ENCODE peak calls at places on chromosomes 7 and 10, in four cellular contexts. One of them, this sample, is unnamed.

GRCh38 chr10:14271621-14272020 is 59.1 kb downstream of the FRMD4A start:
- DNase-seq in heart left ventricle: no peak
- DNase-seq in epithelial cell of esophagus: no peak
- DNase-seq in prostate gland: no peak
- DNase-seq in this sample: no peak

GRCh38 chr7:2566890-2567662 is 8.3 kb downstream of the IQCE start:
- DNase-seq in heart left ventricle: peak
- DNase-seq in epithelial cell of esophagus: no peak
- DNase-seq in prostate gland: no peak
- DNase-seq in this sample: no peak

GRCh38 chr10:33353853-33354252 is 19.4 kb upstream of the NRP1 start:
- DNase-seq in heart left ventricle: no peak
- DNase-seq in epithelial cell of esophagus: peak
- DNase-seq in prostate gland: no peak
- DNase-seq in this sample: no peak

GRCh38 chr10:33274096-33274785 is 60.2 kb downstream of the NRP1 start:
- DNase-seq in heart left ventricle: no peak
- DNase-seq in epithelial cell of esophagus: no peak
- DNase-seq in prostate gland: no peak
- DNase-seq in this sample: no peak

GRCh38 chr10:35058134-35058533 is 32.0 kb downstream of the CUL2 start:
- DNase-seq in heart left ventricle: no peak
- DNase-seq in epithelial cell of esophagus: peak
- DNase-seq in prostate gland: no peak
- DNase-seq in this sample: peak

GRCh38 chr10:44809652-44810051 is 101.5 kb upstream of the TMEM72 start:
- DNase-seq in heart left ventricle: no peak
- DNase-seq in epithelial cell of esophagus: peak
- DNase-seq in prostate gland: no peak
- DNase-seq in this sample: no peak

GRCh38 chr10:12631216-12631615 is 281.9 kb downstream of the CAMK1D start:
- DNase-seq in heart left ventricle: no peak
- DNase-seq in epithelial cell of esophagus: peak
- DNase-seq in prostate gland: no peak
- DNase-seq in this sample: no peak

GRCh38 chr7:123460616-123461015 is 73.8 kb downstream of the IQUB start:
- DNase-seq in heart left ventricle: no peak
- DNase-seq in epithelial cell of esophagus: peak
- DNase-seq in prostate gland: no peak
- DNase-seq in this sample: peak

GRCh38 chr10:35574924-35575352 is 30.2 kb upstream of the GJD4 start:
- DNase-seq in heart left ventricle: no peak
- DNase-seq in epithelial cell of esophagus: no peak
- DNase-seq in prostate gland: no peak
- DNase-seq in this sample: no peak

GRCh38 chr7:116809636-116810266 is 52.6 kb upstream of the CAPZA2 start:
- DNase-seq in heart left ventricle: no peak
- DNase-seq in epithelial cell of esophagus: peak
- DNase-seq in prostate gland: peak
- DNase-seq in this sample: no peak

GRCh38 chr7:112383671-112384417 is 66.4 kb upstream of the IFRD1 start:
- DNase-seq in heart left ventricle: no peak
- DNase-seq in epithelial cell of esophagus: peak
- DNase-seq in prostate gland: no peak
- DNase-seq in this sample: no peak

GRCh38 chr7:135976312-135977019 is 693 bp downstream of the MTPN start:
- DNase-seq in heart left ventricle: no peak
- DNase-seq in epithelial cell of esophagus: peak
- DNase-seq in prostate gland: no peak
- DNase-seq in this sample: no peak

GRCh38 chr10:133318494-133319127 is 9.9 kb downstream of the ZNF511 start:
- DNase-seq in heart left ventricle: peak
- DNase-seq in epithelial cell of esophagus: peak
- DNase-seq in prostate gland: no peak
- DNase-seq in this sample: no peak

GRCh38 chr7:6558837-6559236 is 7.6 kb upstream of the GRID2IP start:
- DNase-seq in heart left ventricle: no peak
- DNase-seq in epithelial cell of esophagus: peak
- DNase-seq in prostate gland: no peak
- DNase-seq in this sample: no peak

GRCh38 chr7:133529861-133530260 is 277.0 kb downstream of the EXOC4 start:
- DNase-seq in heart left ventricle: no peak
- DNase-seq in epithelial cell of esophagus: no peak
- DNase-seq in prostate gland: no peak
- DNase-seq in this sample: no peak

GRCh38 chr7:37069336-37069735 is 345.0 kb upstream of the AOAH start:
- DNase-seq in heart left ventricle: no peak
- DNase-seq in epithelial cell of esophagus: no peak
- DNase-seq in prostate gland: no peak
- DNase-seq in this sample: no peak

GRCh38 chr10:101818958-101819633 is 852 bp upstream of the OGA start:
- DNase-seq in heart left ventricle: no peak
- DNase-seq in epithelial cell of esophagus: peak
- DNase-seq in prostate gland: peak
- DNase-seq in this sample: peak

GRCh38 chr7:7330997-7331396 is 148.7 kb downstream of the C1GALT1 start:
- DNase-seq in heart left ventricle: no peak
- DNase-seq in epithelial cell of esophagus: no peak
- DNase-seq in prostate gland: no peak
- DNase-seq in this sample: no peak

GRCh38 chr10:118594392-118595063 is 920 bp downstream of the PRLHR start:
- DNase-seq in heart left ventricle: no peak
- DNase-seq in epithelial cell of esophagus: peak
- DNase-seq in prostate gland: no peak
- DNase-seq in this sample: no peak

GRCh38 chr7:152462995-152463713 is 27.4 kb upstream of the KMT2C start:
- DNase-seq in heart left ventricle: no peak
- DNase-seq in epithelial cell of esophagus: peak
- DNase-seq in prostate gland: no peak
- DNase-seq in this sample: no peak

GRCh38 chr7:5695709-5696345 is 85.6 kb downstream of the RNF216 start:
- DNase-seq in heart left ventricle: peak
- DNase-seq in epithelial cell of esophagus: no peak
- DNase-seq in prostate gland: no peak
- DNase-seq in this sample: no peak

GRCh38 chr7:47091141-47091540 is 490.8 kb downstream of the TNS3 start:
- DNase-seq in heart left ventricle: no peak
- DNase-seq in epithelial cell of esophagus: no peak
- DNase-seq in prostate gland: no peak
- DNase-seq in this sample: peak

GRCh38 chr10:15430969-15431791 is 60.1 kb upstream of the FAM171A1 start:
- DNase-seq in heart left ventricle: no peak
- DNase-seq in epithelial cell of esophagus: no peak
- DNase-seq in prostate gland: no peak
- DNase-seq in this sample: no peak

GRCh38 chr10:71582019-71582418 is 137.6 kb downstream of the C10orf105 start:
- DNase-seq in heart left ventricle: peak
- DNase-seq in epithelial cell of esophagus: peak
- DNase-seq in prostate gland: no peak
- DNase-seq in this sample: no peak

GRCh38 chr7:97845622-97846203 is 26.5 kb downstream of the ASNS start:
- DNase-seq in heart left ventricle: no peak
- DNase-seq in epithelial cell of esophagus: peak
- DNase-seq in prostate gland: no peak
- DNase-seq in this sample: peak

GRCh38 chr10:26269754-26270153 is 53.2 kb downstream of the GAD2 start:
- DNase-seq in heart left ventricle: no peak
- DNase-seq in epithelial cell of esophagus: peak
- DNase-seq in prostate gland: no peak
- DNase-seq in this sample: peak

GRCh38 chr10:29756476-29756875 is 121.7 kb upstream of the SVIL start:
- DNase-seq in heart left ventricle: no peak
- DNase-seq in epithelial cell of esophagus: no peak
- DNase-seq in prostate gland: no peak
- DNase-seq in this sample: no peak

GRCh38 chr10:29749150-29749549 is 114.4 kb upstream of the SVIL start:
- DNase-seq in heart left ventricle: no peak
- DNase-seq in epithelial cell of esophagus: no peak
- DNase-seq in prostate gland: no peak
- DNase-seq in this sample: no peak

GRCh38 chr10:29751232-29751631 is 116.5 kb upstream of the SVIL start:
- DNase-seq in heart left ventricle: no peak
- DNase-seq in epithelial cell of esophagus: no peak
- DNase-seq in prostate gland: no peak
- DNase-seq in this sample: no peak

GRCh38 chr10:29751686-29752085 is 116.9 kb upstream of the SVIL start:
- DNase-seq in heart left ventricle: no peak
- DNase-seq in epithelial cell of esophagus: no peak
- DNase-seq in prostate gland: no peak
- DNase-seq in this sample: no peak

GRCh38 chr10:29753283-29753682 is 118.5 kb upstream of the SVIL start:
- DNase-seq in heart left ventricle: no peak
- DNase-seq in epithelial cell of esophagus: no peak
- DNase-seq in prostate gland: no peak
- DNase-seq in this sample: no peak
- H3K4me3 ChIP-seq in heart left ventricle: no peak
- H3K4me3 ChIP-seq in epithelial cell of esophagus: no peak
- H3K4me3 ChIP-seq in prostate gland: no peak
- H3K4me3 ChIP-seq in this sample: no peak

DNA sequence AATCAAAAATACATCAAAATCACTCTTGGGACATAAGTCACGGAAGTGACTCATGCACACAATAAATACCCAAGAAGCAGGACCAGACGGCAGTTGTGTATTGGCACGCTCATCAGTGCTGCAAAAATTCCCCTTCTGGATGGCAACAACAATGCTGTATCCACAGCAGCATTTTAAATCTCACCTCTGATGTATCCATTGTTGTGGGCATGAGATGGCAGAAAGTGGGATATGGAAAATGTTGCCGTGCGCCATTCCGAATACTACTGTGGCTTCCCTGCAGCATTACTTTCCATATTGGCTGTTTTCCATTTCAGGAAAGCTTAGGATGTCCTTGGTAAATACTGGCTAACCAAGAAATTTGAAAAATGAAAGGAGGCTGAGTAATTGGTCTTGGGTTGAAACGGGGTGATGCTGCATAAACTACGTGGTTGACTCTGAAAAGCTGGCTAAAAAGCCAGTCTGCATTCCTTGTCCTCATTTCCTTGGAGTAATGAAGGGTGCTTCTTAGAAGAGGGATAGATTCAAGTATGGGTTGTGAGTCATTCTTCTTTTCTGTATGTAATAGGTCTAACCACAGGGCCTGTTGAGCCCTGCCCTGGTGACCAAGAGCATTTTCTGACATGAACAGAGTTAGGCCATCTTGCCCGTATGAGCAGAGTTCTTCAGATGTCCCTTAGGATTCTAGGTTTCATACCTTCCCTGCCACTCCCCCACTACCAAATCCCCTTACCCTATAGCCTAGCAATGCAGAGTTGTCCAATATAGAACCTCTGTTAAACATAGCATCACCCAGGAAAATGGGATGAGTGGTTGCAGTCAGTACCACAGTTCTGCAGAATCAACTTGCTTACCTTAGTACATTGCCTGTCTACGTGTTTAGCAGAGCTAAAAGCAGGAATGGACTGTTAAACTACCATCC is 36.3 kb upstream of the TOMM7 start:
- DNase-seq in heart left ventricle: no peak
- DNase-seq in epithelial cell of esophagus: peak
- DNase-seq in prostate gland: no peak
- DNase-seq in this sample: no peak
- H3K4me3 ChIP-seq in heart left ventricle: no peak
- H3K4me3 ChIP-seq in epithelial cell of esophagus: no peak
- H3K4me3 ChIP-seq in prostate gland: no peak
- H3K4me3 ChIP-seq in this sample: no peak

GRCh38 chr7:155509725-155510551 is 36.4 kb downstream of the CNPY1 start:
- DNase-seq in heart left ventricle: no peak
- DNase-seq in epithelial cell of esophagus: no peak
- DNase-seq in prostate gland: no peak
- DNase-seq in this sample: no peak
- H3K4me3 ChIP-seq in heart left ventricle: no peak
- H3K4me3 ChIP-seq in epithelial cell of esophagus: no peak
- H3K4me3 ChIP-seq in prostate gland: no peak
- H3K4me3 ChIP-seq in this sample: no peak

DNA sequence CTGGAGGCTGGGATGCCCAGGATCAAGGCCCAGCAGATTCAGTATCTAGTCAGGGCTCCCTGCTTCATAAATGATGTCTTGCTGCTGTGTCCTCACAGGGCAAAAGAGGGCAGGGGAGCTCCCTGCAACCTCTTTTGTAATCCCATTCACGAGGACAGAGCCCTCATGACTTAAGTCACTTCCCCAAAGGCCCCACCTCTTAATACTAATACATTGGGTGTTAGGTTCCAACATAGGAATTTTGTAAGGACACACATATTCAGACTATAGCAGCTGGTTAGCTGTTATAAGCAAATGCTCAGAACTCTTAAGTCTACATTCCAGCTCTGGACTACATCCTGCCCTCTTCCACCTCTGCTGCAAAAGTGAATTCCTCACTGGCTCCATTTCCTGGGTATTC is 63.0 kb downstream of the VOPP1 start:
- DNase-seq in heart left ventricle: no peak
- DNase-seq in epithelial cell of esophagus: no peak
- DNase-seq in prostate gland: no peak
- DNase-seq in this sample: no peak
- H3K4me3 ChIP-seq in heart left ventricle: no peak
- H3K4me3 ChIP-seq in epithelial cell of esophagus: no peak
- H3K4me3 ChIP-seq in prostate gland: no peak
- H3K4me3 ChIP-seq in this sample: no peak

GRCh38 chr10:132188331-132188730 is 1.6 kb downstream of the DPYSL4 start:
- DNase-seq in heart left ventricle: peak
- DNase-seq in epithelial cell of esophagus: no peak
- DNase-seq in prostate gland: no peak
- DNase-seq in this sample: no peak
- H3K4me3 ChIP-seq in heart left ventricle: no peak
- H3K4me3 ChIP-seq in epithelial cell of esophagus: no peak
- H3K4me3 ChIP-seq in prostate gland: no peak
- H3K4me3 ChIP-seq in this sample: no peak

DNA sequence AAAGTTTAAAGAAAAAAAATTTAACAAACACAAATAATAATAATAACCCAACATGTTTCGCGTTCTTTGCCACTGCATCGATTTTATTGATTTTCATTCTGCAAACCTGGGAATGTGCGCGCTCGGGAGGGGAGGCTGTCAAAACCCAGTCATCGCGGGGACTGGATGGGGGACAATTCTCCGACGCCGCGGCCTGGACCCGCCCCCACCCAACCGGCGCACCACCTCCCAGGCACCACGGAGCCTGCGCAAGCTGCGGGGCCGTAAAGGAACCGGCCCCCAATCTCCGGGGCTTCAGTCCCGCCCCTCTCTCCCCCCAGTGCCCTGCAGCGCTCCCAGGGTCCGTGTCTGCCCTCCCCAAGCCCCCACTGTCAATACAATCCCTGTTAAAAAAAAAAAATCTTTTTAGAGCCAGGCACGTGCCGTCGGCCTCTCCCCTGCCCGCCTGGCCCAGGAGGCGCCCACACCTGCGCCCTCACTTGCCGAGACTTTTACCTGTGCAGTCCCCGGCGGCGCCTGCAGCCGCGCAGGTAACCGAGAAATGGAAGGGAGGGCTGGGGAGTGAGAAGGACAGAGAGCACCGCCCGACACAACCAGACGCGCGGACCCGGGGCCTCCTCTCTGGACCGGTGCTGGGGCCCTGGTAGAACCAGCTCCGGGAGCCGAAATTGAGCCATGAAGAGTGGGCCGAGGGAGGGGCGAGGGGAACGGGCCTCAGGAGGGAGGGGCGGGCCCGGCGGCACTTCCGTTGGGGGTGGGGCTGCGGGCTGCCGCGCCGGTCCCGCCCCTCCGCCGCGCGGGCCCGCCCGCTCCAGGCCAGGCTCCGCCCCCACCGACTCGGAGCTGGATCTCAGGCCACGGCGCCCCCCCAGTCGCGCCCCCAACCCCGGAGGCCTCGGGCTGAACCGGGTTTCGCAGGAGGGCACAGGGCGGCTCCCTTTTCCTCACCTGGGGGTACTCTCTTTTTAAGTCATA is 7.6 kb upstream of the ZNF503 start:
- DNase-seq in heart left ventricle: peak
- DNase-seq in epithelial cell of esophagus: peak
- DNase-seq in prostate gland: peak
- DNase-seq in this sample: no peak
- H3K4me3 ChIP-seq in heart left ventricle: peak
- H3K4me3 ChIP-seq in epithelial cell of esophagus: peak
- H3K4me3 ChIP-seq in prostate gland: peak
- H3K4me3 ChIP-seq in this sample: peak

This sample was measured in epithelial cell of proximal tubule.